ENCODE peak calls at places on chromosomes 13 and 19, in four cellular contexts. J is AG04449, Y is heart left ventricle, P is fibroblast of the aortic adventitia. S is an unnamed sample.

GRCh38 chr13:49633687-49634086 is 5.4 kb downstream of the ARL11 start:
- DNase-seq in J (no peak), Y (no peak), P (no peak), S (no peak)

GRCh38 chr13:114048463-114048862 is 74.6 kb upstream of the C13orf46 start:
- DNase-seq in J (no peak), P (no peak), Y (no peak), S (no peak)

GRCh38 chr13:51950722-51951121 is 60.5 kb downstream of the ATP7B start:
- DNase-seq in Y (peak; percentile 41), J (no peak), P (no peak), S (no peak)

GRCh38 chr19:48629599-48630288 is 7.4 kb downstream of the DBP start:
- DNase-seq in Y (peak; percentile 42), P (peak; percentile 66), J (no peak), S (no peak)

GRCh38 chr13:47168086-47168485 is 271.2 kb upstream of the HTR2A start:
- DNase-seq in Y (no peak), J (peak; percentile 21), P (peak; percentile 20), S (no peak)

GRCh38 chr19:4567584-4568071 is 8.1 kb upstream of the SEMA6B start:
- DNase-seq in P (peak; percentile 61), Y (peak; percentile 78), J (no peak), S (no peak)

GRCh38 chr13:83589816-83590215 is 292.5 kb downstream of the SLITRK1 start:
- DNase-seq in P (no peak), Y (no peak), J (no peak), S (no peak)

GRCh38 chr13:98454389-98454881 is 122.5 kb downstream of the STK24 start:
- DNase-seq in P (peak; percentile 97), Y (no peak), J (peak; percentile 76), S (peak; percentile 64)

GRCh38 chr13:40388617-40389016 is 277.8 kb downstream of the FOXO1 start:
- DNase-seq in P (no peak), J (no peak), Y (no peak), S (no peak)

GRCh38 chr19:44643605-44644390 is at the start of gene PVR:
- DNase-seq in J (no peak), Y (peak; percentile 81), P (peak; percentile 60), S (peak; percentile 55)

GRCh38 chr13:30963794-30964193 is 31.3 kb downstream of the TEX26 start:
- DNase-seq in J (no peak), P (peak; percentile 45), Y (no peak), S (no peak)

GRCh38 chr19:46815833-46816627 is 27.6 kb upstream of the SLC1A5 start:
- DNase-seq in P (no peak), J (no peak), Y (no peak), S (no peak)

GRCh38 chr13:26872444-26873173 is 112.0 kb upstream of the GPR12 start:
- DNase-seq in Y (peak; percentile 28), J (no peak), P (peak; percentile 28), S (no peak)

GRCh38 chr13:71751074-71751473 is 115.9 kb downstream of the DACH1 start:
- DNase-seq in P (no peak), Y (no peak), J (no peak), S (no peak)

S was measured in HS-27A.